ENCODE peak calls at places on chromosomes 4 and X, in eight cellular contexts. I is left ventricle myocardium inferior, H is GM20000, E is tibial artery, T is B cell, S is NCI-H510A, V is IMR-90, M is GDM1. G is an unnamed sample.

GRCh38 chr4:4580494-4580893 is 38.6 kb upstream of the STX18 start:
- DNase-seq in I (no peak), H (no peak), E (no peak), T (no peak), S (no peak), V (no peak), M (no peak), G (no peak)

GRCh38 chrX:74924449-74925209 is 623 bp downstream of the NEXMIF start:
- DNase-seq in I (peak), H (peak), E (peak), T (peak), S (peak), V (no peak), M (no peak), G (peak)

GRCh38 chr4:173013232-173013932 is 155.2 kb upstream of the GALNT7 start:
- DNase-seq in I (no peak), H (peak), E (peak), T (peak), S (no peak), V (peak), M (no peak), G (peak)

GRCh38 chr4:39770005-39770404 is 72.1 kb downstream of the UBE2K start:
- DNase-seq in I (no peak), H (no peak), E (no peak), T (no peak), S (no peak), V (no peak), M (no peak), G (no peak)

GRCh38 chr4:184374006-184374405 is 100.3 kb downstream of the IRF2 start:
- DNase-seq in I (no peak), H (no peak), E (no peak), T (no peak), S (no peak), V (no peak), M (no peak), G (no peak)

GRCh38 chr4:1720163-1720983 is 750 bp downstream of the TMEM129 start:
- DNase-seq in I (peak), H (peak), E (peak), T (peak), S (peak), V (peak), M (peak), G (peak)

GRCh38 chrX:38732866-38733265 is 68.4 kb upstream of the MID1IP1 start:
- DNase-seq in I (no peak), H (no peak), E (no peak), T (no peak), S (no peak), V (no peak), M (no peak), G (no peak)

GRCh38 chr4:183540498-183540953 is 35.7 kb downstream of the ING2 start:
- DNase-seq in I (no peak), H (no peak), E (no peak), T (no peak), S (no peak), V (no peak), M (no peak), G (no peak)

GRCh38 chr4:26406346-26406975 is 83.8 kb downstream of the CCKAR start:
- DNase-seq in I (no peak), H (no peak), E (no peak), T (no peak), S (no peak), V (peak), M (peak), G (no peak)

GRCh38 chr4:161936625-161937133 is 227.1 kb downstream of the FSTL5 start:
- DNase-seq in I (no peak), H (no peak), E (no peak), T (no peak), S (no peak), V (peak), M (no peak), G (no peak)

G was measured in CD4-positive, alpha-beta T cell.